ENCODE peak calls at places on chromosomes 12 and 14, in six cellular contexts. J, X, H, G, K and O are unnamed samples. For H3K4me1, the result is how much of the 10 kb centered on the place peaks cover.

GRCh38 chr12:125431516-125431915 is 366.3 kb downstream of the AACS start:
- DNase-seq in J (no peak), G (no peak), H (no peak), X (no peak), K (no peak), O (no peak)

GRCh38 chr14:99560946-99561683 is 42.9 kb downstream of the CCDC85C start:
- DNase-seq in H (no peak), K (no peak), J (no peak), X (no peak), G (peak), O (peak)

GRCh38 chr12:40583743-40584142 is 108.5 kb upstream of the CNTN1 start:
- DNase-seq in X (no peak), J (no peak), H (no peak), G (no peak), K (no peak), O (no peak)

GRCh38 chr12:74747305-74747704 is 209.7 kb downstream of the ATXN7L3B start:
- DNase-seq in H (no peak), G (no peak), X (peak), K (no peak), J (peak), O (no peak)

GRCh38 chr12:116901612-116902011 is 9.1 kb upstream of the FBXW8 start:
- DNase-seq in H (no peak), K (no peak), J (no peak), X (no peak), G (no peak), O (no peak)

GRCh38 chr12:56137853-56138571 is 9.9 kb downstream of the ESYT1 start:
- DNase-seq in J (no peak), K (no peak), G (no peak), H (no peak), X (no peak), O (no peak)

GRCh38 chr14:104107101-104107581 is 21.6 kb downstream of the ASPG start:
- DNase-seq in X (no peak), H (no peak), K (no peak), J (no peak), G (peak), O (peak)

GRCh38 chr12:109134186-109134917 is 18.0 kb downstream of the ACACB start:
- DNase-seq in G (peak), H (no peak), K (no peak), J (no peak), X (peak), O (peak)

GRCh38 chr14:68786491-68787234 is 6.2 kb downstream of the ZFP36L1 start:
- DNase-seq in H (peak), J (no peak), G (no peak), X (peak), K (no peak), O (no peak)

GRCh38 chr12:12010277-12011031 is 60.3 kb upstream of the BCL2L14 start:
- DNase-seq in G (peak), X (no peak), H (no peak), J (peak), K (peak), O (peak)

GRCh38 chr14:25132734-25133422 is 82.9 kb upstream of the STXBP6 start:
- DNase-seq in J (peak), H (peak), X (peak), G (peak), K (peak), O (peak)

GRCh38 chr12:124702736-124703135 is 135.3 kb upstream of the NCOR2 start:
- DNase-seq in X (no peak), G (no peak), J (no peak), H (no peak), K (no peak), O (no peak)

GRCh38 chr14:82362452-82362851 is 828.8 kb upstream of the SEL1L start:
- DNase-seq in G (no peak), H (no peak), K (no peak), X (no peak), J (no peak), O (no peak)

GRCh38 chr14:82366803-82367202 is 833.1 kb upstream of the SEL1L start:
- DNase-seq in G (no peak), H (no peak), X (peak), K (no peak), J (no peak), O (no peak)
- TF ChIP-seq CTCF in G (no peak), H (no peak), X (peak), K (no peak), J (no peak), O (no peak)

DNA sequence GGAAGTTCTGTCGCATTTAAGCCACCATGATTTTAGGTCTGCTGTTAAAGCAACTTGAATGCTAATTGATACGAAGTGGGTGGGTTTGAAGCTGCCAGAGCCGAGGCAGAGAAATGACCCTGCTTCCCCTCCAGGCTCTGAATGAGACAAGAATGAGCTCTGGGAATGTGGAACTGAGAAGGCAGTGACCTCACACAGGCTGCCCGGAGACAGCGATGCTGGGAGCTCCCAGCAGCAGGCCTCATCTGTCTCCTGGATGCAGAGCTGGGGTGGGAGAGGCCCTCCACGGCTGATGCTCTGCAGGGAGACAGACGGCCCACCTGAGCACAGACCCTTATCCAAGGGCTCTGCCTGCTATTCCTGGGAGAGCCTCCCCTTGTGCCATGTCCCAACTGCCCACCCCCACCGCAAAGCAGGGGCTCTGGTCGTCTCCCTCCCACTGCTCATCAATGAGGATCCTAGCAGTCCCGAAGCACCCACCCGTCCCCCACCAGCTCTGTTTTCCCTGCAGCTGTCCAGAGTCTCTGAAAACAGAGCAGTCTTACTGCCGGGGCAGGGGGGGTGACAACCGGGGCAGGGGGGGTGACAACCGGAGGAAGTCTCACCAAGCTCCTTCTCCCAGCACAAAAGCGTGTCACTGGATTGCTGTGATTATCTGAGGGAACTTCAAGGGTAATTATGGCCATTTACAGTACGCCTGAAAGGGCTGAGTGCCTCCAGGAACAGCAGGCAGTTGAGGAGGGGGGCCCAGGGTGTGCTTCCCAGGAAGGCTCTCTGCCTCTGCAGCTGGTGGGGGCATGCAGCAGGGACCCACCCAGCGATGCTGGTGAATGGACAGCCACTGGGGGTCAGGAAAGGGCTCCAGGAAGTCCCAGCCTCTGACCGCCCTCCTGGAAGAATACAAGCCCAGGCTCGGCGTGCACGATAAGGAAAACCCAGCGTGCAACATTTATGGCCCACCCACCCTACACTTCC is 67.8 kb downstream of the CHGA start:
- DNase-seq in J (no peak), X (no peak), G (peak), H (no peak), K (no peak), O (no peak)
- H3K4me1 ChIP-seq in J (under half), X (under half), G (half or more), H (under half), K (under half), O (under half)

GRCh38 chr14:24092960-24093900 is 881 bp upstream of the PCK2 start:
- DNase-seq in J (no peak), H (no peak), X (no peak), G (no peak), K (no peak), O (no peak)

GRCh38 chr14:24089890-24090289 is 4.2 kb upstream of the PCK2 start:
- DNase-seq in G (no peak), K (no peak), H (no peak), X (no peak), J (no peak), O (no peak)

GRCh38 chr14:24093901-24094838 is at the start of gene PCK2:
- DNase-seq in J (peak), X (peak), H (peak), G (peak), K (peak), O (peak)

GRCh38 chr14:24094839-24095195 is 706 bp downstream of the PCK2 start:
- DNase-seq in H (no peak), X (peak), J (no peak), K (no peak), G (no peak), O (no peak)

GRCh38 chr14:24092110-24092959 is 1.8 kb upstream of the PCK2 start:
- DNase-seq in H (no peak), X (no peak), J (no peak), G (no peak), K (no peak), O (no peak)
- TF ChIP-seq CTCF in H (no peak), X (no peak), J (no peak), G (no peak), K (no peak), O (no peak)

DNA sequence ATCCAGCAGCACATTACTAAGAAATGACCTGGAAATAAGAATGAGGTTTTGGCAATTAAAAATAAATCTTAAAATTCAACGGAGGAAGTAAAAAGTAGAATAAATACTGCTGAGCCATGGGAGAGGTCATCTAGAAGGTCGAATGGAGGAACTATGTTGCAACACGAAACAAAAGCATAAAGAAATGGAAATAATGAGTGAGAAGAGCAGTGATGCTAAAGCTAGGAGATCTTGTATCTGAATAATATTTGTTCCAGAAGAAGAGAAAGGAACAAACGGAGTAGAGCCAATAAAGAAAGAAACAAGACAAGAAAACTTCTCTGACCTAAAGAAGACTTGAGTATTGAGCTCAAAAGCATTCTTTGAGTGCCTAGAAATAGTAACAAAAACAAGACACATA is 6.6 kb upstream of the KRT7 start:
- DNase-seq in J (no peak), X (no peak), H (peak), G (no peak), K (no peak), O (no peak)
- H3K4me1 ChIP-seq in J (under half), X (under half), H (under half), G (under half), K (under half), O (under half)

DNA sequence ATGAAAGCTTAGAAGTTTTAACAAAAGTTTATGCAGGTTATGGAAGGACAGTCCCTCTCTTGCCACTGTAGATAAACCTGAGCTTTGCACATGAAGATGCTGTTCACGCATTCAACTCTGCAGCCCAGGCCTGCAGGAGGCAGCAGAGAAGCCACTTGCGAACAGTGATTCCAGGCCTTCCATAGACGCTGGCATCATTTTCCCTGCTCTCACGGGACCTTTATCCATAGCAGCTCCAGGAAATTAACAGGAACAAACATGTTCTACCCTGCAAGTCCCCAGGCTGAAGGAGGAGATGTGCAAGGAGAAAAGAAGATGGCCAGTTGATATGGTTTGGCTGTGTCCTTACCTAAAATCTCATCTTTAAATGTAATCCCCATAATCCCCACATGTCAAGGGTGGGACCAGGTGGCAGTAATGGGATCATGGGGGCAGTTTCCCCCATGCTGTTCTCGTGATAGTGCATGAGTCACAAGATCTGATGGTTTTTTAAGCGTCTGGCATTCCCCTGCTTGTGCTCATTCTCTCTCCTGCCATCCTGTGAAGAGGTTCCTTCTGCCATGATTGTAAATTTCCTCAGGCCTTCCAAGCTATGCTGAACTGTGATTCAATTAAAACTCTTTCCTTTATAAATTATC is 2.0 kb downstream of the ERP27 start:
- DNase-seq in J (peak), K (no peak), H (no peak), X (peak), G (no peak), O (no peak)
- TF ChIP-seq CTCF in J (peak), K (peak), H (peak), X (peak), G (peak), O (no peak)

DNA sequence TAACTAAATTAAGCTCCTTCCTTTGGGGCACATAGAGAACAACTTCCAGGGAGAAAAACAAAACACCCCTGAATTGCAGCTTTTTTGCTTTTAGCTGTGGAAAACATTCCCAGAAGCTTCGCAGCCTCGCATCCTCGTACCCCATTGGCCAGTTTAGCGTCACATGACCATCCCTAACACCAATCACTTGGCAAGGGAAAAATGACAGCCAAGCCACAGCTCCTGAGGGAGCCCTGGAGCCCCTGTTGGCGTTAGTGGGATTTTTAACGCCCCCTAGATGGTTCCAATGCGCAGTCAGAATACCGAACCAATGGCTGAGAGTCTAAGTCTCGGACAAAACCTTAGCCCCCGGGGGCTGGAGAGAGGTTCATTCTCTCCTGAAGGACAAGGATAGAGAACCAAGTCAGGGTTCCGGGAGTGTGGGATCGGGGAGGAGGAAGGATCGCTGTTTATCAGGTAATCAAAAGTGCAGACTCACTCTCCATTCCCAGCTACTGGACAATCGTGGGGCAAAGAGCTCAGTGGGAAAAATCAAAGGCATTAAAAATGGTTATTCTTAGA is 135.6 kb upstream of the HIF1A start:
- DNase-seq in X (peak), J (no peak), H (no peak), G (no peak), K (no peak), O (peak)
- H3K4me1 ChIP-seq in X (under half), J (under half), H (under half), G (half or more), K (half or more), O (under half)